ENCODE peak calls at places on chromosomes 7 and 10, in six cellular contexts. R is right lobe of liver, F is AG04450, V is ovary, G is choroid plexus epithelial cell, K is Calu3. D is an unnamed sample.
A peak's percentile ranks its signal among the peaks of the same experiment; 100 is the strongest.

GRCh38 chr7:95199779-95200558 is 124.4 kb downstream of the PON1 start:
- DNase-seq in K (peak; percentile 16), F (peak; percentile 1), V (peak; percentile 45), R (no peak), G (peak; percentile 86), D (no peak)

GRCh38 chr7:96931891-96932290 is 73.5 kb upstream of the DLX6 start:
- DNase-seq in G (no peak), K (no peak), R (no peak), F (no peak), V (no peak), D (no peak)

GRCh38 chr7:130063036-130063435 is 7.3 kb upstream of the KLHDC10 start:
- DNase-seq in R (peak; percentile 63), F (no peak), G (peak; percentile 50), V (peak; percentile 45), K (peak; percentile 60), D (no peak)

GRCh38 chr10:35027567-35027966 is 62.6 kb downstream of the CUL2 start:
- DNase-seq in K (no peak), G (peak; percentile 54), F (no peak), R (no peak), V (no peak), D (no peak)

GRCh38 chr10:125691160-125691981 is 8.4 kb upstream of the TEX36 start:
- DNase-seq in V (no peak), G (no peak), F (no peak), K (peak; percentile 12), R (no peak), D (no peak)

GRCh38 chr10:101749033-101749432 is 26.9 kb downstream of the FGF8 start:
- DNase-seq in K (no peak), V (no peak), G (peak; percentile 19), R (no peak), F (no peak), D (no peak)

GRCh38 chr7:102841290-102841689 is 71.5 kb upstream of the LRRC17 start:
- DNase-seq in V (peak; percentile 47), G (peak; percentile 79), R (no peak), K (no peak), F (no peak), D (no peak)

GRCh38 chr10:29302499-29302898 is 13.6 kb downstream of the LYZL1 start:
- DNase-seq in F (no peak), K (no peak), R (no peak), V (no peak), G (no peak), D (no peak)

GRCh38 chr10:29517352-29517923 is 117.3 kb downstream of the SVIL start:
- DNase-seq in V (no peak), R (no peak), F (no peak), K (peak; percentile 32), G (peak; percentile 68), D (no peak)

GRCh38 chr7:41769162-41769561 is 66.3 kb upstream of the INHBA start:
- DNase-seq in K (no peak), R (no peak), F (no peak), V (no peak), G (no peak), D (no peak)

GRCh38 chr10:50369931-50370330 is 118.6 kb upstream of the ASAH2 start:
- DNase-seq in V (no peak), G (no peak), R (no peak), K (no peak), F (no peak), D (no peak)

GRCh38 chr10:80454526-80455460 is 683 bp downstream of the TSPAN14 start:
- DNase-seq in G (peak; percentile 55), V (peak; percentile 69), R (peak; percentile 77), K (peak; percentile 49), F (no peak), D (peak; percentile 65)

GRCh38 chr10:124238367-124238766 is 145.0 kb upstream of the CHST15 start:
- DNase-seq in G (no peak), K (no peak), V (no peak), R (peak; percentile 25), F (no peak), D (no peak)

GRCh38 chr10:131088619-131089018 is 222.9 kb downstream of the TCERG1L start:
- DNase-seq in V (no peak), K (no peak), G (no peak), R (no peak), F (no peak), D (no peak)
- TF ChIP-seq CTCF in V (no peak), K (no peak), G (no peak), R (no peak), F (no peak), D (no peak)

GRCh38 chr10:103921750-103922195 is 3.8 kb upstream of the STN1 start:
- DNase-seq in F (no peak), K (peak; percentile 36), V (no peak), R (no peak), G (peak; percentile 71), D (no peak)
- TF ChIP-seq CTCF in F (peak; percentile 8), K (no peak), V (no peak), R (no peak), G (peak; percentile 53), D (no peak)

DNA sequence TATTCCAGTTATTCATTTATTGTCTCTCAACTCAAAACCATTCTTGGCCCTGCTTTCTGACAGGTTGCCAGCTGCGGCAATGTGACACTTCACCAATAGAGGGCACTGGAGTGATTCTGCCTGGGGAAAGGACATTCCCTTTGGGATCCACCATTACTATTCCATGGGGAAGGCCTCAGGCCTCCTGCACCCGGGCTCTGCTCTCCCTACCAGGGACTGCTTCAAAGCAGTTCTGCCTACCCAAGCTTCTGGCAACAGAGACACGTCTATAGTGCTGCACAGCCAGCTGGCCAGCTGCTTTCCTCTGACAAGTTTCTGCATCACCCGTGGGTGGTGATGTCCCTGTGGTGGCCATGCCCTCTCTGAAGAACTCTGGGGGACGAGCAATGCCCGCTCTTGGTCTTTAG is 163.9 kb downstream of the ELMO1 start:
- DNase-seq in V (peak; percentile 87), F (no peak), R (peak; percentile 62), K (peak; percentile 63), G (peak; percentile 6), D (peak; percentile 38)
- TF ChIP-seq CTCF in V (peak; percentile 33), F (no peak), R (peak; percentile 87), K (peak; percentile 53), G (peak; percentile 39), D (peak; percentile 83)

DNA sequence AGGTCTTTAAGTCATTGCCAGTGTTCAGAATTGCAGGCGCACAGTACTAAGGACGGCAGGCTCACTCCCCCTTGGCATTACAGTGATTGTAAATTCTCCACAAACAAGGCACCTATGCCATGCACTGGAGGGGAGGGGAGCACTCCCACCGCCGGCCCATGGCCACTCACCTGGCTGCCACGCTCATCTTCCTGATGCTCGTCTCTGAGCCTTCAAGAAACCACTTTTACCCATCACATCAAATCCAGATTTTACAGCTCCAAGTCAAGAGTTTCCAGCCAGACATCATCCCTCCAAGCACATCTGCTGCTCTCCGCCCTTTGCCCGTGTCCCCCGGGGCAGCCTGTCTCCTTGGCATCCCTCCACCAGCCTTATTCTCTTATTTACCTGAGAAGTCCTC is 350.2 kb upstream of the SHH start:
- DNase-seq in V (no peak), R (no peak), F (no peak), G (no peak), K (no peak), D (no peak)
- TF ChIP-seq CTCF in V (no peak), R (no peak), F (no peak), G (no peak), K (no peak), D (no peak)